ENCODE peak calls at places on chromosomes 7 and 10, in six cellular contexts. P, Z, U, Q, D and B are unnamed samples.

GRCh38 chr10:94489976-94490788 is 55.4 kb upstream of the HELLS start:
- DNase-seq in P (no peak), Z (no peak), U (no peak), Q (no peak), D (no peak), B (no peak)

GRCh38 chr10:86106616-86107015 is 260.0 kb downstream of the GRID1 start:
- DNase-seq in P (no peak), Z (no peak), U (no peak), Q (no peak), D (no peak), B (no peak)

GRCh38 chr7:114554781-114555537 is 140.3 kb downstream of the FOXP2 start:
- DNase-seq in P (no peak), Z (no peak), U (no peak), Q (peak; percentile 38), D (peak; percentile 40), B (no peak)

GRCh38 chr10:18104223-18104872 is 35.9 kb upstream of the CACNB2 start:
- DNase-seq in P (peak; percentile 25), Z (peak; percentile 52), U (peak; percentile 41), Q (peak; percentile 52), D (peak; percentile 58), B (no peak)

GRCh38 chr7:24102988-24103387 is 181.0 kb upstream of the NPY start:
- DNase-seq in P (no peak), Z (no peak), U (no peak), Q (no peak), D (no peak), B (no peak)

GRCh38 chr7:137074386-137075030 is 206.1 kb downstream of the CHRM2 start:
- DNase-seq in P (no peak), Z (no peak), U (no peak), Q (peak; percentile 85), D (peak; percentile 64), B (no peak)

GRCh38 chr7:107387077-107387476 is 82.8 kb upstream of the GPR22 start:
- DNase-seq in P (no peak), Z (peak; percentile 78), U (no peak), Q (no peak), D (peak; percentile 40), B (peak; percentile 77)

GRCh38 chr7:150568714-150569113 is 1.5 kb downstream of the GIMAP4 start:
- DNase-seq in P (no peak), Z (peak; percentile 53), U (no peak), Q (no peak), D (no peak), B (no peak)

GRCh38 chr7:64183126-64183742 is 23.8 kb upstream of the ZNF735 start:
- DNase-seq in P (peak; percentile 40), Z (no peak), U (no peak), Q (no peak), D (no peak), B (no peak)

GRCh38 chr10:78863601-78864239 is 205.0 kb upstream of the ZMIZ1 start:
- DNase-seq in P (no peak), Z (no peak), U (no peak), Q (no peak), D (no peak), B (no peak)

DNA sequence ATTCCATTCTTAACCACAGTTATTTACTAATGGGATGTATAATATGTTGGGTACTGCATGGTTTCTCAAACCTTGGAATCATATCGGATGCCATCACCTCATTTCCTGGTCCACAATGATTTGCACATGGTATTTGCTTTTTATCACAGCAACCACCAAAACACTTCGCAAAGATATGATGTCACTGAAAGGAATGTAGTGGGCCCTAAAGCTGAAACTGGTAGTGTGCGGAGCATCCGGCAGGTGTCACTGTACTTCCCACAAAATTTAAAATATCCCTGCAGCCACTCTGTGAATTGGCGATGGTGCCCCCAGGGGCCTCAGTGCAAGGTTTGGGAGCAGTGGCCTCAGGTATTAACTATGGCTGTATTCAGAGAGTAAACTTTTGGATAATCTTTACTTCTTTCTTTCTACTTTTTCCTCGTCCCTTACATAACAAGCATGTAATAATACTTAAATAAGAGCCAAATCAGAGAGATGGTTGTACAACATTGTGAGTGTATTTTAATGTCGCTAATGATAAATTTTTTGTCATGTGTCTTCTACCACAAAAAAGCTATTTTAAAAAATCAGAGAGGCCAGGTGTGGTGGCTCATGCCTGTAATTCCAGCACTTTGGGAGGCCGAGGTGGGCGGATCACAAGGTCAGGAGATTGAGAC is 66.2 kb downstream of the FAM241B start:
- DNase-seq in P (peak; percentile 86), Z (peak; percentile 70), U (peak; percentile 27), Q (peak; percentile 98), D (peak; percentile 83), B (no peak)
- H3K27ac ChIP-seq in P (no peak overlapping the region), Z (no peak overlapping the region), U (no peak overlapping the region), Q (peak overlapping the region; percentile 17), D (no peak overlapping the region), B (no peak overlapping the region)

GRCh38 chr10:97685395-97685958 is 1.6 kb downstream of the AVPI1 start:
- DNase-seq in P (peak; percentile 33), Z (peak; percentile 32), U (no peak), Q (peak; percentile 27), D (peak; percentile 59), B (no peak)
- H3K9ac ChIP-seq in P (no peak overlapping the region), Z (no peak overlapping the region), U (no peak overlapping the region), Q (peak overlapping the region; percentile 86), D (no peak overlapping the region), B (no peak overlapping the region)

GRCh38 chr10:113022265-113022664 is 72.2 kb downstream of the TCF7L2 start:
- DNase-seq in P (no peak), Z (no peak), U (no peak), Q (no peak), D (no peak), B (no peak)

GRCh38 chr10:113021268-113022028 is 71.4 kb downstream of the TCF7L2 start:
- DNase-seq in P (no peak), Z (peak; percentile 20), U (no peak), Q (no peak), D (no peak), B (no peak)

GRCh38 chr10:113024930-113025329 is 74.9 kb downstream of the TCF7L2 start:
- DNase-seq in P (no peak), Z (no peak), U (no peak), Q (no peak), D (no peak), B (no peak)

GRCh38 chr10:113020838-113021237 is 70.8 kb downstream of the TCF7L2 start:
- DNase-seq in P (no peak), Z (no peak), U (no peak), Q (no peak), D (no peak), B (no peak)

GRCh38 chr10:113023017-113023416 is 73.0 kb downstream of the TCF7L2 start:
- DNase-seq in P (no peak), Z (no peak), U (no peak), Q (no peak), D (no peak), B (no peak)
- H3K27ac ChIP-seq in P (no peak overlapping the region), Z (no peak overlapping the region), U (no peak overlapping the region), Q (no peak overlapping the region), D (no peak overlapping the region), B (no peak overlapping the region)

GRCh38 chr10:130463104-130463875 is 327.1 kb downstream of the GLRX3 start:
- DNase-seq in P (no peak), Z (no peak), U (no peak), Q (no peak), D (no peak), B (no peak)

GRCh38 chr10:130470286-130470685 is 334.1 kb downstream of the GLRX3 start:
- DNase-seq in P (no peak), Z (no peak), U (no peak), Q (no peak), D (no peak), B (peak; percentile 25)

GRCh38 chr10:130464426-130464825 is 328.2 kb downstream of the GLRX3 start:
- DNase-seq in P (no peak), Z (no peak), U (no peak), Q (no peak), D (no peak), B (no peak)

GRCh38 chr10:130463876-130464360 is 327.7 kb downstream of the GLRX3 start:
- DNase-seq in P (no peak), Z (no peak), U (no peak), Q (no peak), D (no peak), B (no peak)

DNA sequence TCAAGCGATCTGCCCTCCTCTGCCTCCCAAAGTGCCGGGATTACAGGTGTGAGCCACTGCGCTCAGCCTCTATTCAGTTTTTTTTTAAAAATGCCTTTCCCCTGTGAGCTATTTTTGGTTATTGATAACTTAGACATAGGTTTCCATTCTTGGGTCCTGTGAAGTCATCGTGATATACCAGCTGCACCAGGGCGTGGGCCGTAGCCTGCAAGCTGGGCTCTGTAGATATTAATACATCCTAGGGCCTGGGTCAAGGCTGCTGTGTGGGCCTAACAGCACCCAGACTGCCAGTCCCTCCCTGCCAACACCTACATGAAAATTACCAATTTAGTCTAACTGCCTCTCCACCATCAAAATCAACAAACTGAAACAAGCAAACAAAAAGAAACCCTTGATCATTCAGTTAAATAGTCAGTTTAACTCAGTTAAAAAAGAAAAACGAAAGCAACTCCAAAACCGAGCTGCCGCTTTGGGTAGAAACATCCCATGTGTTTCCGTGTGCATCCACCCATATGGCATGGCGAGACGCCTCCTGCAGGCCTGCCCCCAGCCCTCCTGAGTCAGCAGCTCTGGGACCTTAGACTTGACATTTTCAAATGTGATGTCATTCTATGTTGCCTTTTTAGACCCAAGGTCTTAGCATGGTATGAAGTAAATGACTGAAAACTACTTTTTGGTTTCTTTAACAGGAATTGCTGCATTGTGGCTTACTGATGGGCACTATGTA is 330.2 kb downstream of the GLRX3 start:
- DNase-seq in P (no peak), Z (no peak), U (no peak), Q (no peak), D (no peak), B (no peak)
- H3K9ac ChIP-seq in P (no peak overlapping the region), Z (no peak overlapping the region), U (peak overlapping the region; percentile 21), Q (no peak overlapping the region), D (no peak overlapping the region), B (no peak overlapping the region)